ENCODE peak calls at places on chromosome X, in ten cellular contexts. A is ovary, O is IMR-90, C is tibial nerve, H is cardiac muscle cell, L is left ventricle myocardium inferior, B is colonic mucosa, W is PC-9, K is hepatocyte, Q is GM23338. U is an unnamed sample.

GRCh38 chrX:7088968-7089615 is 58.4 kb upstream of the STS start:
- DNase-seq in A (no peak), O (no peak), C (no peak), H (no peak), L (no peak), B (no peak), W (no peak), K (peak; percentile 48), Q (peak; percentile 57), U (no peak)

GRCh38 chrX:137425273-137425902 is 140.5 kb upstream of the ZIC3 start:
- DNase-seq in A (no peak), O (no peak), C (no peak), H (no peak), L (no peak), B (no peak), W (no peak), K (no peak), Q (peak; percentile 31), U (no peak)

GRCh38 chrX:137052641-137053235 is 18.9 kb upstream of the GPR101 start:
- DNase-seq in A (no peak), O (no peak), C (no peak), H (peak; percentile 0), L (no peak), B (no peak), W (no peak), K (no peak), Q (peak; percentile 15), U (no peak)

GRCh38 chrX:101595739-101596419 is 21.9 kb downstream of the ARMCX6 start:
- DNase-seq in A (peak; percentile 30), O (peak; percentile 75), C (no peak), H (peak; percentile 82), L (no peak), B (peak; percentile 48), W (peak; percentile 18), K (peak; percentile 78), Q (peak; percentile 74), U (peak; percentile 49)

GRCh38 chrX:133090410-133090809 is 6.5 kb downstream of the USP26 start:
- DNase-seq in A (no peak), O (no peak), C (no peak), H (no peak), L (no peak), B (no peak), W (no peak), K (no peak), Q (no peak), U (no peak)

GRCh38 chrX:11702965-11703631 is 37.4 kb upstream of the ARHGAP6 start:
- DNase-seq in A (no peak), O (no peak), C (no peak), H (no peak), L (no peak), B (no peak), W (no peak), K (no peak), Q (no peak), U (no peak)

GRCh38 chrX:107596651-107597050 is 31.7 kb upstream of the PRPS1 start:
- DNase-seq in A (no peak), O (no peak), C (no peak), H (no peak), L (no peak), B (no peak), W (peak; percentile 29), K (no peak), Q (no peak), U (no peak)

GRCh38 chrX:29143356-29143755 is 556.1 kb downstream of the IL1RAPL1 start:
- DNase-seq in A (no peak), O (peak; percentile 64), C (no peak), H (peak; percentile 45), L (no peak), B (no peak), W (no peak), K (no peak), Q (no peak), U (no peak)

GRCh38 chrX:133046601-133047000 is 50.3 kb downstream of the USP26 start:
- DNase-seq in A (no peak), O (no peak), C (no peak), H (no peak), L (no peak), B (no peak), W (no peak), K (no peak), Q (no peak), U (no peak)

GRCh38 chrX:110201799-110202198 is 116.1 kb downstream of the AMMECR1 start:
- DNase-seq in A (no peak), O (no peak), C (no peak), H (no peak), L (no peak), B (no peak), W (no peak), K (no peak), Q (no peak), U (no peak)

GRCh38 chrX:100635989-100636320 is 651 bp downstream of the TSPAN6 start:
- DNase-seq in A (no peak), O (no peak), C (no peak), H (no peak), L (no peak), B (no peak), W (no peak), K (no peak), Q (peak; percentile 38), U (no peak)

GRCh38 chrX:92247076-92247475 is 467.9 kb downstream of the PCDH11X start:
- DNase-seq in A (no peak), O (peak; percentile 43), C (no peak), H (peak; percentile 2), L (no peak), B (no peak), W (no peak), K (no peak), Q (no peak), U (no peak)

GRCh38 chrX:13074297-13075262 is 30.2 kb upstream of the FAM9C start:
- DNase-seq in A (no peak), O (no peak), C (no peak), H (no peak), L (no peak), B (no peak), W (no peak), K (no peak), Q (no peak), U (no peak)

GRCh38 chrX:155666741-155667140 is 54.0 kb upstream of the TMLHE start:
- DNase-seq in A (no peak), O (no peak), C (no peak), H (no peak), L (no peak), B (no peak), W (no peak), K (no peak), Q (no peak), U (no peak)

GRCh38 chrX:75547783-75548182 is 24.9 kb upstream of the ZDHHC15 start:
- DNase-seq in A (peak; percentile 42), O (no peak), C (peak; percentile 40), H (no peak), L (peak; percentile 39), B (no peak), W (no peak), K (peak; percentile 49), Q (no peak), U (peak; percentile 31)

GRCh38 chrX:105167233-105167632 is 53.3 kb downstream of the TEX13A start:
- DNase-seq in A (no peak), O (no peak), C (no peak), H (no peak), L (no peak), B (no peak), W (no peak), K (no peak), Q (no peak), U (no peak)

GRCh38 chrX:102849396-102849795 is 87.7 kb upstream of the RAB40AL start:
- DNase-seq in A (no peak), O (no peak), C (no peak), H (no peak), L (no peak), B (no peak), W (no peak), K (no peak), Q (no peak), U (no peak)

GRCh38 chrX:29662101-29662500 is 553.3 kb upstream of the MAGEB2 start:
- DNase-seq in A (no peak), O (peak; percentile 82), C (no peak), H (peak; percentile 55), L (no peak), B (no peak), W (peak; percentile 10), K (peak; percentile 8), Q (no peak), U (no peak)

GRCh38 chrX:3939967-3940610 is 226.6 kb upstream of the PRKX start:
- DNase-seq in A (no peak), O (peak; percentile 20), C (no peak), H (peak; percentile 11), L (no peak), B (no peak), W (peak; percentile 5), K (peak; percentile 42), Q (peak; percentile 51), U (no peak)

GRCh38 chrX:120463241-120463640 is 5.9 kb downstream of the LAMP2 start:
- DNase-seq in A (peak; percentile 34), O (peak; percentile 45), C (no peak), H (peak; percentile 83), L (no peak), B (no peak), W (no peak), K (no peak), Q (no peak), U (no peak)
- H3K4me1 ChIP-seq in A (peaks cover 4% of the 10 kb centered on the region), O (no peaks in the 10 kb centered on the region), C (peaks cover 10% of the 10 kb centered on the region), H (no peaks in the 10 kb centered on the region), L (peaks cover 61% of the 10 kb centered on the region), B (no peaks in the 10 kb centered on the region), W (peaks cover 14% of the 10 kb centered on the region), K (peaks cover 11% of the 10 kb centered on the region), Q (no peaks in the 10 kb centered on the region), U (peaks cover 30% of the 10 kb centered on the region)

GRCh38 chrX:2712428-2712827 is 21.3 kb downstream of the CD99 start:
- DNase-seq in A (no peak), O (no peak), C (no peak), H (no peak), L (no peak), B (no peak), W (no peak), K (no peak), Q (no peak), U (no peak)
- H3K27ac ChIP-seq in A (no peak overlapping the region), O (no peak overlapping the region), C (no peak overlapping the region), H (no peak overlapping the region), L (no peak overlapping the region), B (no peak overlapping the region), W (no peak overlapping the region), K (no peak overlapping the region), Q (no peak overlapping the region), U (no peak overlapping the region)

GRCh38 chrX:129115104-129115503 is 408.2 kb downstream of the SMARCA1 start:
- DNase-seq in A (no peak), O (peak; percentile 8), C (no peak), H (peak; percentile 6), L (no peak), B (peak; percentile 48), W (peak; percentile 14), K (peak; percentile 58), Q (peak; percentile 82), U (no peak)
- TF ChIP-seq CTCF in A (no peak), O (peak; percentile 20), C (no peak), H (no peak), L (no peak), B (peak; percentile 27), W (peak; percentile 65), K (peak; percentile 39), Q (peak; percentile 60), U (no peak)

GRCh38 chrX:128216364-128216763 is 164.2 kb upstream of the ACTRT1 start:
- DNase-seq in A (no peak), O (no peak), C (no peak), H (no peak), L (no peak), B (no peak), W (no peak), K (no peak), Q (no peak), U (no peak)
- H3K4me1 ChIP-seq in A (no peaks in the 10 kb centered on the region), O (no peaks in the 10 kb centered on the region), C (no peaks in the 10 kb centered on the region), H (no peaks in the 10 kb centered on the region), L (no peaks in the 10 kb centered on the region), B (no peaks in the 10 kb centered on the region), W (no peaks in the 10 kb centered on the region), K (no peaks in the 10 kb centered on the region), Q (no peaks in the 10 kb centered on the region), U (no peaks in the 10 kb centered on the region)